ENCODE peak calls at places on chromosomes 11 and 22, in seven cellular contexts. E is K562, M is A549, D is HCT116, T is GM12878, O is HepG2, F is SK-N-SH. S is an unnamed sample.

GRCh38 chr11:61899146-61899841 is 7.9 kb upstream of the FADS3 start:
- DNase-seq in E (peak; percentile 94), M (peak; percentile 96), D (peak; percentile 36), T (peak; percentile 40), O (peak; percentile 72), F (peak; percentile 97), S (peak; percentile 89)

GRCh38 chr11:16883179-16883578 is 131.0 kb downstream of the PLEKHA7 start:
- DNase-seq in E (peak; percentile 29), M (no peak), D (peak; percentile 39), T (no peak), O (no peak), F (no peak), S (peak; percentile 51)

GRCh38 chr11:41431784-41432183 is 27.7 kb downstream of the LRRC4C start:
- DNase-seq in E (peak; percentile 11), M (no peak), D (no peak), T (no peak), O (peak; percentile 16), F (peak; percentile 36), S (peak; percentile 80)

GRCh38 chr11:6733326-6734030 is 38.3 kb downstream of the OR2AG2 start:
- DNase-seq in E (no peak), M (no peak), D (no peak), T (no peak), O (no peak), F (no peak), S (no peak)

GRCh38 chr22:21710156-21710555 is 25.4 kb downstream of the YPEL1 start:
- DNase-seq in E (no peak), M (no peak), D (no peak), T (no peak), O (no peak), F (no peak), S (no peak)

GRCh38 chr11:126917531-126918204 is 82.9 kb downstream of the KIRREL3 start:
- DNase-seq in E (no peak), M (peak; percentile 52), D (no peak), T (peak; percentile 65), O (no peak), F (no peak), S (no peak)

GRCh38 chr11:19511413-19512183 is 201.0 kb upstream of the NAV2 start:
- DNase-seq in E (no peak), M (no peak), D (no peak), T (no peak), O (no peak), F (no peak), S (no peak)

GRCh38 chr11:99268895-99269294 is 248.1 kb downstream of the CNTN5 start:
- DNase-seq in E (no peak), M (no peak), D (no peak), T (no peak), O (no peak), F (no peak), S (no peak)

GRCh38 chr22:27851974-27852713 is 50.6 kb upstream of the MN1 start:
- DNase-seq in E (no peak), M (no peak), D (no peak), T (no peak), O (peak; percentile 52), F (peak; percentile 74), S (no peak)

GRCh38 chr22:44032126-44032730 is 8.1 kb downstream of the PARVB start:
- DNase-seq in E (no peak), M (no peak), D (no peak), T (no peak), O (no peak), F (no peak), S (no peak)

GRCh38 chr22:19375435-19375834 is 56.1 kb downstream of the HIRA start:
- DNase-seq in E (no peak), M (no peak), D (no peak), T (no peak), O (no peak), F (no peak), S (no peak)

GRCh38 chr22:31943976-31944699 is at the start of gene YWHAH:
- DNase-seq in E (peak; percentile 88), M (peak; percentile 83), D (peak; percentile 71), T (peak; percentile 62), O (peak; percentile 88), F (peak; percentile 99), S (peak; percentile 95)

GRCh38 chr11:95279921-95280861 is 49.2 kb upstream of the SESN3 start:
- DNase-seq in E (no peak), M (no peak), D (no peak), T (no peak), O (no peak), F (peak; percentile 19), S (peak; percentile 62)

GRCh38 chr11:119193001-119193400 is 7.7 kb downstream of the NHERF4 start:
- DNase-seq in E (no peak), M (no peak), D (no peak), T (no peak), O (no peak), F (no peak), S (no peak)

GRCh38 chr11:119193626-119194025 is 8.4 kb downstream of the NHERF4 start:
- DNase-seq in E (no peak), M (no peak), D (no peak), T (no peak), O (no peak), F (no peak), S (no peak)

GRCh38 chr11:119195680-119196079 is 10.4 kb downstream of the NHERF4 start:
- DNase-seq in E (peak; percentile 58), M (peak; percentile 50), D (peak; percentile 70), T (no peak), O (peak; percentile 43), F (peak; percentile 50), S (peak; percentile 96)

GRCh38 chr11:119196833-119197483 is 9.2 kb upstream of the CBL start:
- DNase-seq in E (peak; percentile 75), M (peak; percentile 80), D (peak; percentile 76), T (peak; percentile 59), O (peak; percentile 83), F (peak; percentile 81), S (peak; percentile 96)

DNA sequence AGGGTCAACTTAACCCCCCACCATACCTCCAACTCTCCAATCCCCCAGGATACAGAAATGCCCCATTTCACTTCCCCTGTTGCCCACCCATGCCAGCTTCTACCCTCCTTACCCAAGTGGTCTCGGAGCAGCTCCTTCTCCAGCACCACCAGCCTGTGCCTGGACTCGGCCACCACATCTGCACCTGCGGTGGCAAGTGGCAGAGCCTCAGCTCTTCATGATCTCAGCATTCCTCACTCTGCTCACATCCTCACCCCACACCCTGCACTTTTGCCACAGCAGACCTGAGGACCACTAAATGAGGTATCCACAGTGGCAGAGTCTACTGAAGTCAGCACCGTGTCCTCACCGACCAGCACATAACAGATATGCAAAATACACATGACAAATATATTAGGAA is 9.5 kb downstream of the NHERF4 start:
- DNase-seq in E (no peak), M (no peak), D (no peak), T (no peak), O (no peak), F (no peak), S (no peak)
- TF ChIP-seq REST in E (no peak), M (no peak), D (no peak), T (no peak), O (no peak), F (no peak), S (no peak)

GRCh38 chr11:69307871-69308381 is 14.0 kb downstream of the MYEOV start:
- DNase-seq in E (no peak), M (no peak), D (no peak), T (no peak), O (no peak), F (no peak), S (no peak)
- H3K4me2 ChIP-seq in E (no peak overlapping the region), M (no peak overlapping the region), D (no peak overlapping the region), T (no peak overlapping the region), O (no peak overlapping the region), F (no peak overlapping the region), S (no peak overlapping the region)

GRCh38 chr11:69394234-69394891 is 87.1 kb upstream of the LINC01488 start:
- DNase-seq in E (peak; percentile 37), M (no peak), D (no peak), T (no peak), O (no peak), F (peak; percentile 69), S (no peak)
- TF ChIP-seq REST in E (no peak), M (no peak), D (no peak), T (no peak), O (no peak), F (no peak), S (no peak)

GRCh38 chr11:2929511-2929879 is 275 bp upstream of the PHLDA2 start:
- DNase-seq in E (peak; percentile 91), M (peak; percentile 89), D (peak; percentile 52), T (no peak), O (no peak), F (peak; percentile 69), S (no peak)
- H3K4me2 ChIP-seq in E (peak overlapping the region; percentile 87), M (peak overlapping the region; percentile 93), D (peak overlapping the region; percentile 89), T (peak overlapping the region; percentile 95), O (peak overlapping the region; percentile 88), F (peak overlapping the region; percentile 89), S (peak overlapping the region; percentile 98)

GRCh38 chr22:50219800-50220602 is 19.2 kb downstream of the SELENOO start:
- DNase-seq in E (no peak), M (no peak), D (no peak), T (no peak), O (no peak), F (no peak), S (no peak)

GRCh38 chr22:50216684-50217520 is 16.1 kb downstream of the SELENOO start:
- DNase-seq in E (no peak), M (no peak), D (no peak), T (no peak), O (no peak), F (no peak), S (no peak)

GRCh38 chr22:50218996-50219727 is 18.4 kb downstream of the SELENOO start:
- DNase-seq in E (peak; percentile 81), M (no peak), D (peak; percentile 18), T (no peak), O (peak; percentile 32), F (peak; percentile 87), S (peak; percentile 77)

GRCh38 chr22:50217543-50218152 is 16.8 kb downstream of the SELENOO start:
- DNase-seq in E (no peak), M (no peak), D (no peak), T (no peak), O (no peak), F (no peak), S (no peak)

DNA sequence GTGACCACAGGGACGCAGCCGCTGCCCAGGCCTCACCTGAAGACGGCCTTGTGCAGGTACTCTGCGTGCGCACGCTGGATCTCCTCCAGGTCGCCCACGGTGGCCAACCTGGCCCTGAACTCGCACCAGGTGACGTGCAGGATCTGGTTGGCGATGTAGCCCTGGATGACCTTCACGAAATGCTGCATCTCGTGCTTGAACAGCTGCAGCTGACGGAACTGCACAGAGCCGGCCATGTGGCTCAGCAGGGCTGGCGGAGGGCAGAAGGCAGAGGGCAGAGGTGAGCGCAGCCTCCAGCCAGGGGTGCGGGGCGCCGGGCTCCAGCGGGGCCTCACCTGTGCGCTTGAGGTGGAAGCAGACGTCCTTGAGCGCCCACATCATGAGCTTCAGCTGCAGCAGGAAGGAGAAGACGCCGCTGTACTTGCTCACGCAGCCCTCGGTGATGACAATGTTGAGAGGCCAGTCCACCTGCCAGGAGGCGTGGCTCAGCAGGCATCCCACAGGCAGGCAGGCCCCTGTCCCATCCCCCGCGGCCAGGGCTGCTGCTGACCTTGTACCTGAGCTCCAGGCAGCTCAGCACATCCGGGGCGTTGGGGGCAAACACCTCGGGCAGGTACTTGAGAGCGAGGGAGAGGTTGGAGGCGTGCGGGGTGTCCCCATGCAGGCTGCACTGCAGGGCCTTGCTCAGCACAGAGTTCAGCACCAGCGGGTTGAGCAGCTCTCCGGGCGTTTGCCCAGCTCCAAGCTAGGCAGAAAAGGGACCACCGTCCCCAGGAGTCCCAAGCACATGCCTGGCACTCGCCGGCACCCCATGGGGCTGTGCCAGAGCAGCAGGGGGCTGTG is 17.6 kb downstream of the SELENOO start:
- DNase-seq in E (no peak), M (no peak), D (no peak), T (no peak), O (no peak), F (no peak), S (no peak)
- TF ChIP-seq REST in E (no peak), M (no peak), D (no peak), T (no peak), O (no peak), F (no peak), S (no peak)

GRCh38 chr22:36336246-36337182 is 51.3 kb downstream of the MYH9 start:
- DNase-seq in E (no peak), M (no peak), D (no peak), T (no peak), O (no peak), F (no peak), S (no peak)
- H3K4me2 ChIP-seq in E (no peak overlapping the region), M (peak overlapping the region; percentile 25), D (no peak overlapping the region), T (no peak overlapping the region), O (no peak overlapping the region), F (peak overlapping the region; percentile 44), S (no peak overlapping the region)